ENCODE peak calls at places on chromosomes 7 and 10, in ten cellular contexts. One of them, this sample, is unnamed.

GRCh38 chr7:108289852-108290251 is 159.7 kb upstream of the LAMB4 start:
- DNase-seq in ELR: no peak
- DNase-seq in GM12865: no peak
- DNase-seq in activated effector memory CD4-positive, alpha-beta T cell treated with Interleukin-2 at 50 U/mL for 16 hours: no peak
- DNase-seq in stimulated activated CD8-positive, alpha-beta memory T cell treated with anti-CD3 and anti-CD28 coated beads, Interleukin-4, amount 100 ng/mL, for 4 hours: no peak
- DNase-seq in aorta: no peak
- DNase-seq in T-helper 9 cell: no peak
- DNase-seq in nephron progenitor cell: no peak
- DNase-seq in nucleus accumbens: no peak
- DNase-seq in fibroblast of pulmonary artery: no peak
- DNase-seq in this sample: no peak

GRCh38 chr7:92765725-92766124 is 70.6 kb downstream of the CDK6 start:
- DNase-seq in GM12865: no peak
- DNase-seq in aorta: no peak
- DNase-seq in ELR: peak; percentile 90
- DNase-seq in fibroblast of pulmonary artery: peak; percentile 78
- DNase-seq in activated effector memory CD4-positive, alpha-beta T cell treated with Interleukin-2 at 50 U/mL for 16 hours: no peak
- DNase-seq in stimulated activated CD8-positive, alpha-beta memory T cell treated with anti-CD3 and anti-CD28 coated beads, Interleukin-4, amount 100 ng/mL, for 4 hours: no peak
- DNase-seq in T-helper 9 cell: no peak
- DNase-seq in nephron progenitor cell: no peak
- DNase-seq in nucleus accumbens: no peak
- DNase-seq in this sample: no peak

GRCh38 chr7:70574970-70575799 is 556.8 kb upstream of the GALNT17 start:
- DNase-seq in aorta: no peak
- DNase-seq in nucleus accumbens: peak; percentile 47
- DNase-seq in stimulated activated CD8-positive, alpha-beta memory T cell treated with anti-CD3 and anti-CD28 coated beads, Interleukin-4, amount 100 ng/mL, for 4 hours: no peak
- DNase-seq in T-helper 9 cell: no peak
- DNase-seq in ELR: peak; percentile 3
- DNase-seq in GM12865: no peak
- DNase-seq in fibroblast of pulmonary artery: no peak
- DNase-seq in nephron progenitor cell: no peak
- DNase-seq in activated effector memory CD4-positive, alpha-beta T cell treated with Interleukin-2 at 50 U/mL for 16 hours: no peak
- DNase-seq in this sample: peak; percentile 53

GRCh38 chr7:22269963-22270362 is 87.0 kb downstream of the RAPGEF5 start:
- DNase-seq in stimulated activated CD8-positive, alpha-beta memory T cell treated with anti-CD3 and anti-CD28 coated beads, Interleukin-4, amount 100 ng/mL, for 4 hours: no peak
- DNase-seq in T-helper 9 cell: no peak
- DNase-seq in activated effector memory CD4-positive, alpha-beta T cell treated with Interleukin-2 at 50 U/mL for 16 hours: no peak
- DNase-seq in ELR: no peak
- DNase-seq in nephron progenitor cell: no peak
- DNase-seq in aorta: no peak
- DNase-seq in GM12865: no peak
- DNase-seq in nucleus accumbens: no peak
- DNase-seq in fibroblast of pulmonary artery: no peak
- DNase-seq in this sample: no peak

GRCh38 chr7:134954197-134955082 is 31.9 kb upstream of the AGBL3 start:
- DNase-seq in aorta: no peak
- DNase-seq in GM12865: peak; percentile 51
- DNase-seq in nephron progenitor cell: no peak
- DNase-seq in fibroblast of pulmonary artery: peak; percentile 69
- DNase-seq in activated effector memory CD4-positive, alpha-beta T cell treated with Interleukin-2 at 50 U/mL for 16 hours: no peak
- DNase-seq in stimulated activated CD8-positive, alpha-beta memory T cell treated with anti-CD3 and anti-CD28 coated beads, Interleukin-4, amount 100 ng/mL, for 4 hours: no peak
- DNase-seq in T-helper 9 cell: no peak
- DNase-seq in nucleus accumbens: no peak
- DNase-seq in ELR: peak; percentile 58
- DNase-seq in this sample: no peak

GRCh38 chr10:112209534-112210200 is 26.1 kb upstream of the GPAM start:
- DNase-seq in nucleus accumbens: peak; percentile 52
- DNase-seq in nephron progenitor cell: no peak
- DNase-seq in T-helper 9 cell: no peak
- DNase-seq in stimulated activated CD8-positive, alpha-beta memory T cell treated with anti-CD3 and anti-CD28 coated beads, Interleukin-4, amount 100 ng/mL, for 4 hours: no peak
- DNase-seq in ELR: peak; percentile 57
- DNase-seq in fibroblast of pulmonary artery: no peak
- DNase-seq in GM12865: no peak
- DNase-seq in activated effector memory CD4-positive, alpha-beta T cell treated with Interleukin-2 at 50 U/mL for 16 hours: no peak
- DNase-seq in aorta: no peak
- DNase-seq in this sample: no peak

GRCh38 chr10:128537888-128538287 is 411.7 kb upstream of the MKI67 start:
- DNase-seq in activated effector memory CD4-positive, alpha-beta T cell treated with Interleukin-2 at 50 U/mL for 16 hours: no peak
- DNase-seq in nucleus accumbens: no peak
- DNase-seq in nephron progenitor cell: no peak
- DNase-seq in T-helper 9 cell: no peak
- DNase-seq in GM12865: no peak
- DNase-seq in fibroblast of pulmonary artery: no peak
- DNase-seq in ELR: no peak
- DNase-seq in stimulated activated CD8-positive, alpha-beta memory T cell treated with anti-CD3 and anti-CD28 coated beads, Interleukin-4, amount 100 ng/mL, for 4 hours: no peak
- DNase-seq in aorta: no peak
- DNase-seq in this sample: no peak

GRCh38 chr10:43227911-43228782 is 38.7 kb downstream of the RASGEF1A start:
- DNase-seq in fibroblast of pulmonary artery: no peak
- DNase-seq in nephron progenitor cell: peak; percentile 2
- DNase-seq in stimulated activated CD8-positive, alpha-beta memory T cell treated with anti-CD3 and anti-CD28 coated beads, Interleukin-4, amount 100 ng/mL, for 4 hours: no peak
- DNase-seq in GM12865: no peak
- DNase-seq in ELR: no peak
- DNase-seq in T-helper 9 cell: no peak
- DNase-seq in nucleus accumbens: no peak
- DNase-seq in aorta: peak; percentile 52
- DNase-seq in activated effector memory CD4-positive, alpha-beta T cell treated with Interleukin-2 at 50 U/mL for 16 hours: no peak
- DNase-seq in this sample: no peak

GRCh38 chr7:33762153-33762902 is 143.0 kb upstream of the BMPER start:
- DNase-seq in stimulated activated CD8-positive, alpha-beta memory T cell treated with anti-CD3 and anti-CD28 coated beads, Interleukin-4, amount 100 ng/mL, for 4 hours: no peak
- DNase-seq in activated effector memory CD4-positive, alpha-beta T cell treated with Interleukin-2 at 50 U/mL for 16 hours: no peak
- DNase-seq in aorta: no peak
- DNase-seq in ELR: no peak
- DNase-seq in T-helper 9 cell: no peak
- DNase-seq in fibroblast of pulmonary artery: no peak
- DNase-seq in GM12865: no peak
- DNase-seq in nucleus accumbens: no peak
- DNase-seq in nephron progenitor cell: no peak
- DNase-seq in this sample: no peak

GRCh38 chr7:100632951-100633717 is 8.2 kb downstream of the TFR2 start:
- DNase-seq in nephron progenitor cell: peak; percentile 59
- DNase-seq in T-helper 9 cell: peak; percentile 46
- DNase-seq in aorta: peak; percentile 84
- DNase-seq in stimulated activated CD8-positive, alpha-beta memory T cell treated with anti-CD3 and anti-CD28 coated beads, Interleukin-4, amount 100 ng/mL, for 4 hours: peak; percentile 31
- DNase-seq in nucleus accumbens: no peak
- DNase-seq in fibroblast of pulmonary artery: peak; percentile 24
- DNase-seq in GM12865: peak; percentile 87
- DNase-seq in activated effector memory CD4-positive, alpha-beta T cell treated with Interleukin-2 at 50 U/mL for 16 hours: peak; percentile 53
- DNase-seq in ELR: no peak
- DNase-seq in this sample: no peak

GRCh38 chr7:98458090-98458875 is 57.4 kb upstream of the BAIAP2L1 start:
- DNase-seq in fibroblast of pulmonary artery: no peak
- DNase-seq in T-helper 9 cell: no peak
- DNase-seq in activated effector memory CD4-positive, alpha-beta T cell treated with Interleukin-2 at 50 U/mL for 16 hours: no peak
- DNase-seq in GM12865: no peak
- DNase-seq in nucleus accumbens: no peak
- DNase-seq in stimulated activated CD8-positive, alpha-beta memory T cell treated with anti-CD3 and anti-CD28 coated beads, Interleukin-4, amount 100 ng/mL, for 4 hours: no peak
- DNase-seq in nephron progenitor cell: no peak
- DNase-seq in ELR: no peak
- DNase-seq in aorta: no peak
- DNase-seq in this sample: no peak

GRCh38 chr10:4541292-4541691 is 284.7 kb upstream of the AKR1E2 start:
- DNase-seq in stimulated activated CD8-positive, alpha-beta memory T cell treated with anti-CD3 and anti-CD28 coated beads, Interleukin-4, amount 100 ng/mL, for 4 hours: no peak
- DNase-seq in nucleus accumbens: no peak
- DNase-seq in T-helper 9 cell: no peak
- DNase-seq in GM12865: no peak
- DNase-seq in ELR: peak; percentile 97
- DNase-seq in activated effector memory CD4-positive, alpha-beta T cell treated with Interleukin-2 at 50 U/mL for 16 hours: no peak
- DNase-seq in nephron progenitor cell: no peak
- DNase-seq in fibroblast of pulmonary artery: peak; percentile 96
- DNase-seq in aorta: peak; percentile 73
- DNase-seq in this sample: no peak

GRCh38 chr7:45650404-45651055 is 76.4 kb downstream of the ADCY1 start:
- DNase-seq in aorta: no peak
- DNase-seq in nucleus accumbens: no peak
- DNase-seq in GM12865: no peak
- DNase-seq in ELR: no peak
- DNase-seq in activated effector memory CD4-positive, alpha-beta T cell treated with Interleukin-2 at 50 U/mL for 16 hours: no peak
- DNase-seq in stimulated activated CD8-positive, alpha-beta memory T cell treated with anti-CD3 and anti-CD28 coated beads, Interleukin-4, amount 100 ng/mL, for 4 hours: no peak
- DNase-seq in nephron progenitor cell: no peak
- DNase-seq in T-helper 9 cell: no peak
- DNase-seq in fibroblast of pulmonary artery: no peak
- DNase-seq in this sample: no peak

GRCh38 chr10:24513155-24513554 is 210.5 kb downstream of the ARHGAP21 start:
- DNase-seq in fibroblast of pulmonary artery: peak; percentile 41
- DNase-seq in T-helper 9 cell: no peak
- DNase-seq in nephron progenitor cell: no peak
- DNase-seq in stimulated activated CD8-positive, alpha-beta memory T cell treated with anti-CD3 and anti-CD28 coated beads, Interleukin-4, amount 100 ng/mL, for 4 hours: no peak
- DNase-seq in ELR: peak; percentile 53
- DNase-seq in GM12865: peak; percentile 17
- DNase-seq in nucleus accumbens: peak; percentile 18
- DNase-seq in aorta: no peak
- DNase-seq in activated effector memory CD4-positive, alpha-beta T cell treated with Interleukin-2 at 50 U/mL for 16 hours: no peak
- DNase-seq in this sample: peak; percentile 8

GRCh38 chr10:121131014-121131413 is 279.9 kb downstream of the WDR11 start:
- DNase-seq in fibroblast of pulmonary artery: no peak
- DNase-seq in aorta: no peak
- DNase-seq in activated effector memory CD4-positive, alpha-beta T cell treated with Interleukin-2 at 50 U/mL for 16 hours: no peak
- DNase-seq in T-helper 9 cell: no peak
- DNase-seq in nucleus accumbens: no peak
- DNase-seq in nephron progenitor cell: no peak
- DNase-seq in ELR: no peak
- DNase-seq in GM12865: no peak
- DNase-seq in stimulated activated CD8-positive, alpha-beta memory T cell treated with anti-CD3 and anti-CD28 coated beads, Interleukin-4, amount 100 ng/mL, for 4 hours: no peak
- DNase-seq in this sample: no peak

GRCh38 chr10:126160971-126161630 is 227.2 kb downstream of the ADAM12 start:
- DNase-seq in nucleus accumbens: no peak
- DNase-seq in GM12865: no peak
- DNase-seq in nephron progenitor cell: no peak
- DNase-seq in fibroblast of pulmonary artery: no peak
- DNase-seq in T-helper 9 cell: no peak
- DNase-seq in ELR: peak; percentile 54
- DNase-seq in stimulated activated CD8-positive, alpha-beta memory T cell treated with anti-CD3 and anti-CD28 coated beads, Interleukin-4, amount 100 ng/mL, for 4 hours: no peak
- DNase-seq in activated effector memory CD4-positive, alpha-beta T cell treated with Interleukin-2 at 50 U/mL for 16 hours: no peak
- DNase-seq in aorta: no peak
- DNase-seq in this sample: no peak

GRCh38 chr7:96558530-96558929 is 151.1 kb downstream of the SEM1 start:
- DNase-seq in T-helper 9 cell: no peak
- DNase-seq in fibroblast of pulmonary artery: no peak
- DNase-seq in nucleus accumbens: no peak
- DNase-seq in nephron progenitor cell: no peak
- DNase-seq in activated effector memory CD4-positive, alpha-beta T cell treated with Interleukin-2 at 50 U/mL for 16 hours: no peak
- DNase-seq in aorta: no peak
- DNase-seq in stimulated activated CD8-positive, alpha-beta memory T cell treated with anti-CD3 and anti-CD28 coated beads, Interleukin-4, amount 100 ng/mL, for 4 hours: no peak
- DNase-seq in GM12865: no peak
- DNase-seq in ELR: peak; percentile 3
- DNase-seq in this sample: no peak

GRCh38 chr7:115941703-115942268 is 88.8 kb downstream of the TFEC start:
- DNase-seq in aorta: no peak
- DNase-seq in fibroblast of pulmonary artery: peak; percentile 60
- DNase-seq in ELR: peak; percentile 67
- DNase-seq in GM12865: no peak
- DNase-seq in nephron progenitor cell: no peak
- DNase-seq in nucleus accumbens: no peak
- DNase-seq in stimulated activated CD8-positive, alpha-beta memory T cell treated with anti-CD3 and anti-CD28 coated beads, Interleukin-4, amount 100 ng/mL, for 4 hours: no peak
- DNase-seq in T-helper 9 cell: no peak
- DNase-seq in activated effector memory CD4-positive, alpha-beta T cell treated with Interleukin-2 at 50 U/mL for 16 hours: no peak
- DNase-seq in this sample: no peak

GRCh38 chr7:3912291-3912690 is 611.2 kb downstream of the SDK1 start:
- DNase-seq in stimulated activated CD8-positive, alpha-beta memory T cell treated with anti-CD3 and anti-CD28 coated beads, Interleukin-4, amount 100 ng/mL, for 4 hours: no peak
- DNase-seq in fibroblast of pulmonary artery: no peak
- DNase-seq in nephron progenitor cell: peak; percentile 8
- DNase-seq in T-helper 9 cell: no peak
- DNase-seq in aorta: no peak
- DNase-seq in ELR: no peak
- DNase-seq in nucleus accumbens: no peak
- DNase-seq in activated effector memory CD4-positive, alpha-beta T cell treated with Interleukin-2 at 50 U/mL for 16 hours: no peak
- DNase-seq in GM12865: no peak
- DNase-seq in this sample: no peak

GRCh38 chr7:144386741-144387140 is 16.8 kb downstream of the NOBOX start:
- DNase-seq in ELR: no peak
- DNase-seq in T-helper 9 cell: no peak
- DNase-seq in GM12865: no peak
- DNase-seq in aorta: no peak
- DNase-seq in nucleus accumbens: no peak
- DNase-seq in nephron progenitor cell: no peak
- DNase-seq in activated effector memory CD4-positive, alpha-beta T cell treated with Interleukin-2 at 50 U/mL for 16 hours: no peak
- DNase-seq in stimulated activated CD8-positive, alpha-beta memory T cell treated with anti-CD3 and anti-CD28 coated beads, Interleukin-4, amount 100 ng/mL, for 4 hours: no peak
- DNase-seq in fibroblast of pulmonary artery: peak; percentile 84
- DNase-seq in this sample: no peak

GRCh38 chr10:13056461-13057077 is 43.4 kb upstream of the OPTN start:
- DNase-seq in fibroblast of pulmonary artery: peak; percentile 31
- DNase-seq in activated effector memory CD4-positive, alpha-beta T cell treated with Interleukin-2 at 50 U/mL for 16 hours: no peak
- DNase-seq in stimulated activated CD8-positive, alpha-beta memory T cell treated with anti-CD3 and anti-CD28 coated beads, Interleukin-4, amount 100 ng/mL, for 4 hours: no peak
- DNase-seq in T-helper 9 cell: no peak
- DNase-seq in nephron progenitor cell: no peak
- DNase-seq in aorta: no peak
- DNase-seq in ELR: peak; percentile 15
- DNase-seq in GM12865: no peak
- DNase-seq in nucleus accumbens: no peak
- DNase-seq in this sample: no peak

GRCh38 chr7:65968256-65969185 is 13.5 kb downstream of the GUSB start:
- DNase-seq in nephron progenitor cell: no peak
- DNase-seq in T-helper 9 cell: no peak
- DNase-seq in GM12865: no peak
- DNase-seq in stimulated activated CD8-positive, alpha-beta memory T cell treated with anti-CD3 and anti-CD28 coated beads, Interleukin-4, amount 100 ng/mL, for 4 hours: no peak
- DNase-seq in fibroblast of pulmonary artery: no peak
- DNase-seq in aorta: peak; percentile 68
- DNase-seq in ELR: no peak
- DNase-seq in activated effector memory CD4-positive, alpha-beta T cell treated with Interleukin-2 at 50 U/mL for 16 hours: no peak
- DNase-seq in nucleus accumbens: no peak
- DNase-seq in this sample: no peak

GRCh38 chr10:4498763-4499251 is 327.2 kb upstream of the AKR1E2 start:
- DNase-seq in T-helper 9 cell: no peak
- DNase-seq in nucleus accumbens: no peak
- DNase-seq in fibroblast of pulmonary artery: peak; percentile 88
- DNase-seq in aorta: no peak
- DNase-seq in activated effector memory CD4-positive, alpha-beta T cell treated with Interleukin-2 at 50 U/mL for 16 hours: no peak
- DNase-seq in stimulated activated CD8-positive, alpha-beta memory T cell treated with anti-CD3 and anti-CD28 coated beads, Interleukin-4, amount 100 ng/mL, for 4 hours: no peak
- DNase-seq in nephron progenitor cell: no peak
- DNase-seq in GM12865: no peak
- DNase-seq in ELR: peak; percentile 73
- DNase-seq in this sample: no peak

GRCh38 chr7:71784180-71784579 is 628.0 kb downstream of the CALN1 start:
- DNase-seq in stimulated activated CD8-positive, alpha-beta memory T cell treated with anti-CD3 and anti-CD28 coated beads, Interleukin-4, amount 100 ng/mL, for 4 hours: no peak
- DNase-seq in aorta: no peak
- DNase-seq in fibroblast of pulmonary artery: no peak
- DNase-seq in nephron progenitor cell: no peak
- DNase-seq in activated effector memory CD4-positive, alpha-beta T cell treated with Interleukin-2 at 50 U/mL for 16 hours: no peak
- DNase-seq in nucleus accumbens: peak; percentile 38
- DNase-seq in GM12865: no peak
- DNase-seq in ELR: no peak
- DNase-seq in T-helper 9 cell: no peak
- DNase-seq in this sample: no peak

GRCh38 chr7:25752169-25752568 is 399.8 kb upstream of the NFE2L3 start:
- DNase-seq in activated effector memory CD4-positive, alpha-beta T cell treated with Interleukin-2 at 50 U/mL for 16 hours: no peak
- DNase-seq in nephron progenitor cell: no peak
- DNase-seq in stimulated activated CD8-positive, alpha-beta memory T cell treated with anti-CD3 and anti-CD28 coated beads, Interleukin-4, amount 100 ng/mL, for 4 hours: no peak
- DNase-seq in ELR: no peak
- DNase-seq in aorta: no peak
- DNase-seq in T-helper 9 cell: no peak
- DNase-seq in nucleus accumbens: no peak
- DNase-seq in fibroblast of pulmonary artery: no peak
- DNase-seq in GM12865: no peak
- DNase-seq in this sample: no peak

GRCh38 chr10:123346581-123346980 is 192.4 kb downstream of the BUB3 start:
- DNase-seq in aorta: no peak
- DNase-seq in activated effector memory CD4-positive, alpha-beta T cell treated with Interleukin-2 at 50 U/mL for 16 hours: no peak
- DNase-seq in fibroblast of pulmonary artery: no peak
- DNase-seq in nucleus accumbens: no peak
- DNase-seq in stimulated activated CD8-positive, alpha-beta memory T cell treated with anti-CD3 and anti-CD28 coated beads, Interleukin-4, amount 100 ng/mL, for 4 hours: no peak
- DNase-seq in ELR: no peak
- DNase-seq in nephron progenitor cell: no peak
- DNase-seq in T-helper 9 cell: no peak
- DNase-seq in GM12865: no peak
- DNase-seq in this sample: no peak

GRCh38 chr10:70331486-70332268 is 47.9 kb upstream of the NPFFR1 start:
- DNase-seq in T-helper 9 cell: no peak
- DNase-seq in activated effector memory CD4-positive, alpha-beta T cell treated with Interleukin-2 at 50 U/mL for 16 hours: no peak
- DNase-seq in stimulated activated CD8-positive, alpha-beta memory T cell treated with anti-CD3 and anti-CD28 coated beads, Interleukin-4, amount 100 ng/mL, for 4 hours: no peak
- DNase-seq in nucleus accumbens: peak; percentile 19
- DNase-seq in GM12865: peak; percentile 88
- DNase-seq in fibroblast of pulmonary artery: peak; percentile 94
- DNase-seq in ELR: peak; percentile 93
- DNase-seq in aorta: no peak
- DNase-seq in nephron progenitor cell: no peak
- DNase-seq in this sample: no peak